ENCODE peak calls at places on chromosomes 6 and 20, in six cellular contexts. One of them, this sample, is unnamed.

GRCh38 chr6:43593938-43594337 is 18.0 kb downstream of the POLH start:
- DNase-seq in body of pancreas: no peak
- DNase-seq in NB4: no peak
- DNase-seq in A549: no peak
- DNase-seq in right lobe of liver: no peak
- DNase-seq in stomach: no peak
- DNase-seq in this sample: no peak

GRCh38 chr6:144797881-144798589 is 512.9 kb downstream of the UTRN start:
- DNase-seq in body of pancreas: no peak
- DNase-seq in NB4: no peak
- DNase-seq in stomach: no peak
- DNase-seq in right lobe of liver: no peak
- DNase-seq in A549: peak; percentile 44
- DNase-seq in this sample: no peak

GRCh38 chr6:168293641-168294530 is 25.7 kb downstream of the DACT2 start:
- DNase-seq in body of pancreas: no peak
- DNase-seq in NB4: no peak
- DNase-seq in stomach: no peak
- DNase-seq in right lobe of liver: peak; percentile 37
- DNase-seq in A549: no peak
- DNase-seq in this sample: no peak

GRCh38 chr6:128350416-128351254 is 169.8 kb downstream of the PTPRK start:
- DNase-seq in NB4: no peak
- DNase-seq in stomach: no peak
- DNase-seq in body of pancreas: no peak
- DNase-seq in A549: peak; percentile 11
- DNase-seq in right lobe of liver: no peak
- DNase-seq in this sample: peak; percentile 2

GRCh38 chr6:32432050-32432450 is 7.6 kb upstream of the HLA-DRA start:
- DNase-seq in A549: peak; percentile 21
- DNase-seq in stomach: no peak
- DNase-seq in right lobe of liver: no peak
- DNase-seq in NB4: peak; percentile 40
- DNase-seq in body of pancreas: no peak
- DNase-seq in this sample: no peak

GRCh38 chr20:58593880-58594473 is 57.1 kb upstream of the STX16 start:
- DNase-seq in NB4: no peak
- DNase-seq in A549: no peak
- DNase-seq in right lobe of liver: no peak
- DNase-seq in stomach: no peak
- DNase-seq in body of pancreas: no peak
- DNase-seq in this sample: no peak

GRCh38 chr6:25503686-25504085 is 148.3 kb upstream of the SCGN start:
- DNase-seq in right lobe of liver: no peak
- DNase-seq in body of pancreas: no peak
- DNase-seq in stomach: no peak
- DNase-seq in A549: no peak
- DNase-seq in NB4: no peak
- DNase-seq in this sample: no peak

GRCh38 chr6:96742702-96743101 is 94.6 kb downstream of the GPR63 start:
- DNase-seq in NB4: no peak
- DNase-seq in right lobe of liver: no peak
- DNase-seq in A549: no peak
- DNase-seq in stomach: no peak
- DNase-seq in body of pancreas: no peak
- DNase-seq in this sample: no peak

GRCh38 chr20:33753763-33754162 is 22.0 kb downstream of the ZNF341 start:
- DNase-seq in A549: no peak
- DNase-seq in NB4: no peak
- DNase-seq in right lobe of liver: no peak
- DNase-seq in body of pancreas: no peak
- DNase-seq in stomach: no peak
- DNase-seq in this sample: no peak

DNA sequence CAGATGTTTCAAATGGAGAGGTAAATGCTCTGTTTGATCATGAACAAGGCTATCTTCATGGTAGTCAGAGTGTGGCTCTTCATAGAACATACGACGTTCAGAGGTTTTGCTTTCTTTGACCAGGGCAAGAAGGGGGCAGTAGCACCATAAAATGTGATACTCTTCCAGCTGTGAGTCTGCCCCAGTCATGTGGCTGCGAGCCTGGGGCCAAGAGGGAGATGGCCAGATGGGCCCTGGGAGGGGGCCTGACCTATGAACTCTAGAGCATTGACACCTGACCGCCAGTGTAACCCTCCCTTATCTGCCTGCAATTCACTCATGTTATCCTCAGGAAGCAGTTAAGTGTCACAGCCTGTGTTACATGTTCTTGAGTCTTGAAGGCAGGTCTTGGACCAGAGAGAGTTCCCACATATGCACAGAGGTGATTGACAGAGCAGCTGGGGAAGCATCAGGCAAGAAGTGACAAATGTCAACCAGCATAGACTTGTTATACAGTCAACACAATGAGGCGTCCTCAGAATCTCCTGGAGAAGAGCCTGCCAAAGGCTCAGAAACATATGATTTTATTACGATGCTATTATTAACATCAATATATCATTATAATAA is 55.0 kb downstream of the SCML4 start:
- DNase-seq in stomach: no peak
- DNase-seq in right lobe of liver: no peak
- DNase-seq in A549: no peak
- DNase-seq in NB4: no peak
- DNase-seq in body of pancreas: no peak
- DNase-seq in this sample: no peak
- TF ChIP-seq POLR2A in stomach: no peak
- TF ChIP-seq POLR2A in right lobe of liver: no peak
- TF ChIP-seq POLR2A in A549: no peak
- TF ChIP-seq POLR2A in NB4: no peak
- TF ChIP-seq POLR2A in body of pancreas: no peak
- TF ChIP-seq POLR2A in this sample: no peak

GRCh38 chr6:11381801-11382513 is 149.5 kb upstream of the NEDD9 start:
- DNase-seq in A549: no peak
- DNase-seq in right lobe of liver: no peak
- DNase-seq in stomach: peak; percentile 43
- DNase-seq in NB4: peak; percentile 20
- DNase-seq in body of pancreas: no peak
- DNase-seq in this sample: no peak
- TF ChIP-seq POLR2A in A549: no peak
- TF ChIP-seq POLR2A in right lobe of liver: peak; percentile 43
- TF ChIP-seq POLR2A in stomach: no peak
- TF ChIP-seq POLR2A in NB4: no peak
- TF ChIP-seq POLR2A in body of pancreas: no peak
- TF ChIP-seq POLR2A in this sample: no peak

DNA sequence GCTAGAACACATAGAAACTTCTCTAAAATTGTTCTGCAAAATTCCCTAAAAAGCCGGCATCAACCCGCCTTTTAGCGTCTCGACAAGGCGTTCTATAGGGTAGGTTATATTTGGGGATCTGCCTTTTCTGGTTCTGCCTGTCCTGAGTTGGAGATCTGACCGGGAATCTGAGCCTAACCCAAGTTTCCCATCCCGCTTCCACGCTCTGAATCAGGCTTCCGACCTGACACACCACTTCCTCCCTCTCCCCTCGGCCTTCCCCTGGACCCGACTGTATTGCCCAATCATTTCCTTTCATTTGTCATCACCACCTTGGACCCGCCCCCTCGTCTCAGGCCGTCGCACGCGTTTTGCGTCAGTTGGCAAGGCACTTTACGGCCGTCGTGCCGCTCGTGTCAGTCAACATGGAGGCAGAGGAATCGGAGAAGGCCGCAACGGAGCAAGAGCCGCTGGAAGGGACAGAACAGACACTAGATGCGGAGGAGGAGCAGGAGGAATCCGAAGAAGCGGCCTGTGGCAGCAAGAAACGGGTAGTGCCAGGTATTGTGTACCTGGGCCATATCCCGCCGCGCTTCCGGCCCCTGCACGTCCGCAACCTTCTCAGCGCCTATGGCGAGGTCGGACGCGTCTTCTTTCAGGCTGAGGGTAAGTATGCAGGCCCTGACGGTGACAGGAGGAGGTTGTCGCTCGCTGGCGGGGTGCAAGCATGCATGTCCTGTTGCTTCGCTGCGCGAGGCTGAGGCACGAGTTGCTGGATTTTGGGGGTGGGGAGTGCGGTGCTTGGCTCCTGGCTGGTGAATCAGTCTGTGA is at the start of gene ABT1:
- DNase-seq in right lobe of liver: peak; percentile 98
- DNase-seq in body of pancreas: peak; percentile 98
- DNase-seq in NB4: peak; percentile 99
- DNase-seq in stomach: peak; percentile 98
- DNase-seq in A549: peak; percentile 98
- DNase-seq in this sample: peak; percentile 89
- TF ChIP-seq POLR2A in right lobe of liver: peak; percentile 79
- TF ChIP-seq POLR2A in body of pancreas: peak; percentile 57
- TF ChIP-seq POLR2A in NB4: peak; percentile 60
- TF ChIP-seq POLR2A in stomach: no peak
- TF ChIP-seq POLR2A in A549: peak; percentile 65
- TF ChIP-seq POLR2A in this sample: peak; percentile 76

DNA sequence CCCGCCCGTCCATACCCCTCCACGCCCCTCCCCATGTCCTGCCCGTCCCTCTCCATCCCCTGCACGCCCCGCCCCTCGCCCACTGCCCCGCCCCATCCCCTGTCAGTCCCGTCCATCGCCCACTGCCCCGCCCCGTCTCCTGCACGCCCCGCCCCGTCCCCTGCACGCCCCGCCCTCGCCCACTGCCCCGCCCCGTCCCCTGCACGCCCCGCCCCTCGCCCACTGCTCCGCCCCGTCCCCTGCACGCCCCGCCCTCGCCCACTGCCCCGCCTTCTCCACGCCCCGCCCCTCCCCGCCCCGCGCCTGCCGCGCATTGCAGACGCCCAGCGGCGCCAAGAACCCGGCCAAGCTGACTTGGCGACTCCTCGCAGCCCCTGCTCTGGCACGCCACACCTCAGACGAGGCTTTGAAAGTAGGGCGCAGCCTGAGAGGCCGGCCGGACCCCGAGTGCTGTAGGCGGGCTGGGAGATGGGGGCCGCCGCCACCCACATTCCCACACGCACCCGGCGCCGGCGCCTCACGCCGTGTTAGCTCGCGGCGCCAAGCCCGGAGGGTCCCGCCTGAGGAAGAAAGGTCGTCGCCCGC is at the start of gene RAD21L1:
- DNase-seq in A549: peak; percentile 87
- DNase-seq in body of pancreas: peak; percentile 83
- DNase-seq in NB4: peak; percentile 49
- DNase-seq in right lobe of liver: peak; percentile 90
- DNase-seq in stomach: peak; percentile 84
- DNase-seq in this sample: peak; percentile 90
- TF ChIP-seq POLR2A in A549: peak; percentile 72
- TF ChIP-seq POLR2A in body of pancreas: no peak
- TF ChIP-seq POLR2A in NB4: no peak
- TF ChIP-seq POLR2A in right lobe of liver: no peak
- TF ChIP-seq POLR2A in stomach: no peak
- TF ChIP-seq POLR2A in this sample: peak; percentile 77

DNA sequence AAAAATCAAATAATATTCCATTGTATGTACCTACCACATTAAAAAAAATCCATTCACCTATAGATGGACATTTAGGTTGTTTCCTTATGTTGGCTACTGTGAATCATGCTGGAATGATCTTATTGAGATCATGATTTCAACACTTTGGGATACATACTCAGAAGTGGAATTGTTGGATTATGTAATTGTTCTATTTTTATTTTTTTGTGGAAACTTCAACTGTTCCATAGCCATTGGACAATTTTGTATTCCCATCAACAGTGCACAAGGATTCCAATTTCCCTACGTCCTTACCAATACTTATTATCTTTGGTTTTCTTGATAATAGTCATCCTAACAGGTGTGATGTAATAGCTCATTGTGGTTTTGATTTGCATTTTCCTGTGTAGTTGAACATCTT is 834.0 kb downstream of the MAFB start:
- DNase-seq in NB4: no peak
- DNase-seq in stomach: no peak
- DNase-seq in A549: no peak
- DNase-seq in right lobe of liver: no peak
- DNase-seq in body of pancreas: no peak
- DNase-seq in this sample: no peak
- TF ChIP-seq POLR2A in NB4: no peak
- TF ChIP-seq POLR2A in stomach: no peak
- TF ChIP-seq POLR2A in A549: no peak
- TF ChIP-seq POLR2A in right lobe of liver: no peak
- TF ChIP-seq POLR2A in body of pancreas: no peak
- TF ChIP-seq POLR2A in this sample: no peak

DNA sequence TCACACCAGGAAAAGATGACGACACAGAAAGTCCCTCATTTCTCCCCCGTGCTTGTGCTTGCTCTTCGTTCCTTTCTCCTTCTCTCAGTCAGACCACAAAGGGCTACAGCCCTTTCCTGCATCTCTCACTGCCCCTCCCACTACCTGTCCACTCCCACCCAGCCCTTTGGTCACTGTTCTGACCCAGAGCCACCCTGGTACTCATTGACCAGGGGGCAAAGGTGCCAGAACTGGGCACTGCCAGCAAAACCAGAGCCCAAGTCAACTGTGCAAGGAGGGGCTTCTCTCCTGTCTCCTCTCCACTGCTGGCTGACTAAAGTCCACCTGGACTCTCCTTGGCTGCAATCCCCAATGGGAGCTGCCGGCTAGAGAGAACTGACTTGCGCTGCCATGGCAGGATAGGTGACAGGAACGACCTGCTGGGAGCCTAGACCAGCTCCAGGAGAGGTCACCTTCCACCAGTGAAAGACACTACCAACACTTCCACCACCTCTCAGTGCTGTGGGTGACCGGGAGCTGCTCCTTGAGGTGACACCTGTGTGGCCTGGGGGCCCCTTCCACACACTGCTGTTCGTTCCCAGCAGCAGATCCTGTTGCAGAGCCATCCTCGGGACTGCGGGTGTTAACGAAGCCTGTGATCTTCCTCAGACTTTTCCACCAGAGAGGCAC is 32.8 kb downstream of the KCNK17 start:
- DNase-seq in NB4: no peak
- DNase-seq in right lobe of liver: peak; percentile 94
- DNase-seq in body of pancreas: no peak
- DNase-seq in stomach: no peak
- DNase-seq in A549: no peak
- DNase-seq in this sample: no peak
- TF ChIP-seq POLR2A in NB4: no peak
- TF ChIP-seq POLR2A in right lobe of liver: peak; percentile 55
- TF ChIP-seq POLR2A in body of pancreas: no peak
- TF ChIP-seq POLR2A in stomach: no peak
- TF ChIP-seq POLR2A in A549: no peak
- TF ChIP-seq POLR2A in this sample: no peak

This sample was measured in H54.